ENCODE peak calls at places on chromosome 18, in ten cellular contexts. One of them, this sample, is unnamed.

GRCh38 chr18:28855989-28856388 is 679.1 kb upstream of the CDH2 start:
- DNase-seq in IMR-90: no peak
- DNase-seq in tibial nerve: no peak
- DNase-seq in substantia nigra: no peak
- DNase-seq in NCI-H460: no peak
- DNase-seq in pancreas: no peak
- DNase-seq in activated CD4-positive, alpha-beta T cell treated with anti-CD3 and anti-CD28 coated beads, Interleukin-2, amount 50 U/mL, for 1 hour: no peak
- DNase-seq in neural crest cell: no peak
- DNase-seq in stimulated activated CD4-positive, alpha-beta T cell treated with anti-CD3 and anti-CD28 coated beads, Interleukin-15, amount 100 ng/mL, for 1 hour: no peak
- DNase-seq in iPS DF 6.9: no peak
- DNase-seq in this sample: no peak

GRCh38 chr18:3067213-3068118 is 54.5 kb upstream of the LPIN2 start:
- DNase-seq in pancreas: no peak
- DNase-seq in IMR-90: no peak
- DNase-seq in NCI-H460: no peak
- DNase-seq in iPS DF 6.9: no peak
- DNase-seq in substantia nigra: no peak
- DNase-seq in stimulated activated CD4-positive, alpha-beta T cell treated with anti-CD3 and anti-CD28 coated beads, Interleukin-15, amount 100 ng/mL, for 1 hour: no peak
- DNase-seq in neural crest cell: no peak
- DNase-seq in activated CD4-positive, alpha-beta T cell treated with anti-CD3 and anti-CD28 coated beads, Interleukin-2, amount 50 U/mL, for 1 hour: no peak
- DNase-seq in tibial nerve: no peak
- DNase-seq in this sample: no peak

GRCh38 chr18:76491801-76492668 is 3.0 kb downstream of the ZNF516 start:
- DNase-seq in IMR-90: peak; percentile 27
- DNase-seq in tibial nerve: peak; percentile 31
- DNase-seq in NCI-H460: no peak
- DNase-seq in substantia nigra: peak; percentile 50
- DNase-seq in stimulated activated CD4-positive, alpha-beta T cell treated with anti-CD3 and anti-CD28 coated beads, Interleukin-15, amount 100 ng/mL, for 1 hour: peak; percentile 14
- DNase-seq in pancreas: peak; percentile 47
- DNase-seq in activated CD4-positive, alpha-beta T cell treated with anti-CD3 and anti-CD28 coated beads, Interleukin-2, amount 50 U/mL, for 1 hour: no peak
- DNase-seq in neural crest cell: peak; percentile 34
- DNase-seq in iPS DF 6.9: no peak
- DNase-seq in this sample: no peak

GRCh38 chr18:22493255-22493654 is 75.5 kb upstream of the CTAGE1 start:
- DNase-seq in tibial nerve: no peak
- DNase-seq in iPS DF 6.9: no peak
- DNase-seq in neural crest cell: no peak
- DNase-seq in NCI-H460: no peak
- DNase-seq in pancreas: no peak
- DNase-seq in activated CD4-positive, alpha-beta T cell treated with anti-CD3 and anti-CD28 coated beads, Interleukin-2, amount 50 U/mL, for 1 hour: no peak
- DNase-seq in substantia nigra: no peak
- DNase-seq in stimulated activated CD4-positive, alpha-beta T cell treated with anti-CD3 and anti-CD28 coated beads, Interleukin-15, amount 100 ng/mL, for 1 hour: no peak
- DNase-seq in IMR-90: no peak
- DNase-seq in this sample: no peak

GRCh38 chr18:55421612-55422381 is 166.2 kb downstream of the TCF4 start:
- DNase-seq in pancreas: no peak
- DNase-seq in substantia nigra: peak; percentile 39
- DNase-seq in NCI-H460: no peak
- DNase-seq in activated CD4-positive, alpha-beta T cell treated with anti-CD3 and anti-CD28 coated beads, Interleukin-2, amount 50 U/mL, for 1 hour: no peak
- DNase-seq in stimulated activated CD4-positive, alpha-beta T cell treated with anti-CD3 and anti-CD28 coated beads, Interleukin-15, amount 100 ng/mL, for 1 hour: no peak
- DNase-seq in tibial nerve: no peak
- DNase-seq in neural crest cell: no peak
- DNase-seq in iPS DF 6.9: no peak
- DNase-seq in IMR-90: no peak
- DNase-seq in this sample: no peak

GRCh38 chr18:49207373-49207772 is 253.1 kb downstream of the DYM start:
- DNase-seq in substantia nigra: no peak
- DNase-seq in activated CD4-positive, alpha-beta T cell treated with anti-CD3 and anti-CD28 coated beads, Interleukin-2, amount 50 U/mL, for 1 hour: no peak
- DNase-seq in NCI-H460: no peak
- DNase-seq in IMR-90: peak; percentile 54
- DNase-seq in iPS DF 6.9: no peak
- DNase-seq in stimulated activated CD4-positive, alpha-beta T cell treated with anti-CD3 and anti-CD28 coated beads, Interleukin-15, amount 100 ng/mL, for 1 hour: no peak
- DNase-seq in pancreas: no peak
- DNase-seq in tibial nerve: no peak
- DNase-seq in neural crest cell: no peak
- DNase-seq in this sample: no peak

GRCh38 chr18:10682368-10682714 is 156.5 kb downstream of the NAPG start:
- DNase-seq in NCI-H460: no peak
- DNase-seq in tibial nerve: no peak
- DNase-seq in neural crest cell: no peak
- DNase-seq in IMR-90: no peak
- DNase-seq in pancreas: no peak
- DNase-seq in stimulated activated CD4-positive, alpha-beta T cell treated with anti-CD3 and anti-CD28 coated beads, Interleukin-15, amount 100 ng/mL, for 1 hour: no peak
- DNase-seq in activated CD4-positive, alpha-beta T cell treated with anti-CD3 and anti-CD28 coated beads, Interleukin-2, amount 50 U/mL, for 1 hour: no peak
- DNase-seq in iPS DF 6.9: no peak
- DNase-seq in substantia nigra: no peak
- DNase-seq in this sample: no peak

GRCh38 chr18:26190506-26190905 is 35.7 kb upstream of the TAF4B start:
- DNase-seq in neural crest cell: no peak
- DNase-seq in pancreas: no peak
- DNase-seq in tibial nerve: no peak
- DNase-seq in IMR-90: no peak
- DNase-seq in iPS DF 6.9: no peak
- DNase-seq in activated CD4-positive, alpha-beta T cell treated with anti-CD3 and anti-CD28 coated beads, Interleukin-2, amount 50 U/mL, for 1 hour: peak; percentile 22
- DNase-seq in stimulated activated CD4-positive, alpha-beta T cell treated with anti-CD3 and anti-CD28 coated beads, Interleukin-15, amount 100 ng/mL, for 1 hour: peak; percentile 6
- DNase-seq in NCI-H460: no peak
- DNase-seq in substantia nigra: no peak
- DNase-seq in this sample: no peak

GRCh38 chr18:78159397-78159796 is 820.2 kb upstream of the SALL3 start:
- DNase-seq in substantia nigra: no peak
- DNase-seq in neural crest cell: no peak
- DNase-seq in IMR-90: no peak
- DNase-seq in NCI-H460: no peak
- DNase-seq in activated CD4-positive, alpha-beta T cell treated with anti-CD3 and anti-CD28 coated beads, Interleukin-2, amount 50 U/mL, for 1 hour: no peak
- DNase-seq in pancreas: no peak
- DNase-seq in iPS DF 6.9: no peak
- DNase-seq in stimulated activated CD4-positive, alpha-beta T cell treated with anti-CD3 and anti-CD28 coated beads, Interleukin-15, amount 100 ng/mL, for 1 hour: no peak
- DNase-seq in tibial nerve: no peak
- DNase-seq in this sample: no peak

GRCh38 chr18:12911025-12911927 is 27.2 kb upstream of the PTPN2 start:
- DNase-seq in activated CD4-positive, alpha-beta T cell treated with anti-CD3 and anti-CD28 coated beads, Interleukin-2, amount 50 U/mL, for 1 hour: peak; percentile 45
- DNase-seq in substantia nigra: no peak
- DNase-seq in NCI-H460: no peak
- DNase-seq in tibial nerve: no peak
- DNase-seq in IMR-90: no peak
- DNase-seq in stimulated activated CD4-positive, alpha-beta T cell treated with anti-CD3 and anti-CD28 coated beads, Interleukin-15, amount 100 ng/mL, for 1 hour: peak; percentile 41
- DNase-seq in neural crest cell: no peak
- DNase-seq in iPS DF 6.9: no peak
- DNase-seq in pancreas: no peak
- DNase-seq in this sample: no peak

GRCh38 chr18:36451454-36452251 is 154.1 kb downstream of the FHOD3 start:
- DNase-seq in substantia nigra: no peak
- DNase-seq in pancreas: no peak
- DNase-seq in activated CD4-positive, alpha-beta T cell treated with anti-CD3 and anti-CD28 coated beads, Interleukin-2, amount 50 U/mL, for 1 hour: no peak
- DNase-seq in neural crest cell: no peak
- DNase-seq in IMR-90: no peak
- DNase-seq in stimulated activated CD4-positive, alpha-beta T cell treated with anti-CD3 and anti-CD28 coated beads, Interleukin-15, amount 100 ng/mL, for 1 hour: no peak
- DNase-seq in tibial nerve: no peak
- DNase-seq in iPS DF 6.9: no peak
- DNase-seq in NCI-H460: peak; percentile 16
- DNase-seq in this sample: no peak

GRCh38 chr18:32048507-32049091 is 30.0 kb downstream of the RNF125 start:
- DNase-seq in iPS DF 6.9: no peak
- DNase-seq in pancreas: no peak
- DNase-seq in activated CD4-positive, alpha-beta T cell treated with anti-CD3 and anti-CD28 coated beads, Interleukin-2, amount 50 U/mL, for 1 hour: no peak
- DNase-seq in neural crest cell: no peak
- DNase-seq in tibial nerve: peak; percentile 23
- DNase-seq in stimulated activated CD4-positive, alpha-beta T cell treated with anti-CD3 and anti-CD28 coated beads, Interleukin-15, amount 100 ng/mL, for 1 hour: no peak
- DNase-seq in NCI-H460: no peak
- DNase-seq in IMR-90: peak; percentile 3
- DNase-seq in substantia nigra: peak; percentile 22
- DNase-seq in this sample: no peak

GRCh38 chr18:44766461-44766860 is 85.8 kb downstream of the SETBP1 start:
- DNase-seq in pancreas: no peak
- DNase-seq in tibial nerve: no peak
- DNase-seq in substantia nigra: no peak
- DNase-seq in neural crest cell: no peak
- DNase-seq in activated CD4-positive, alpha-beta T cell treated with anti-CD3 and anti-CD28 coated beads, Interleukin-2, amount 50 U/mL, for 1 hour: no peak
- DNase-seq in IMR-90: no peak
- DNase-seq in stimulated activated CD4-positive, alpha-beta T cell treated with anti-CD3 and anti-CD28 coated beads, Interleukin-15, amount 100 ng/mL, for 1 hour: no peak
- DNase-seq in NCI-H460: no peak
- DNase-seq in iPS DF 6.9: no peak
- DNase-seq in this sample: no peak

GRCh38 chr18:36028859-36029258 is 38.5 kb downstream of the RPRD1A start:
- DNase-seq in IMR-90: no peak
- DNase-seq in stimulated activated CD4-positive, alpha-beta T cell treated with anti-CD3 and anti-CD28 coated beads, Interleukin-15, amount 100 ng/mL, for 1 hour: no peak
- DNase-seq in tibial nerve: no peak
- DNase-seq in substantia nigra: no peak
- DNase-seq in NCI-H460: no peak
- DNase-seq in iPS DF 6.9: no peak
- DNase-seq in pancreas: peak; percentile 74
- DNase-seq in activated CD4-positive, alpha-beta T cell treated with anti-CD3 and anti-CD28 coated beads, Interleukin-2, amount 50 U/mL, for 1 hour: no peak
- DNase-seq in neural crest cell: no peak
- DNase-seq in this sample: no peak

GRCh38 chr18:48841381-48842258 is 109.1 kb downstream of the SMAD7 start:
- DNase-seq in substantia nigra: no peak
- DNase-seq in neural crest cell: no peak
- DNase-seq in IMR-90: peak; percentile 57
- DNase-seq in NCI-H460: no peak
- DNase-seq in activated CD4-positive, alpha-beta T cell treated with anti-CD3 and anti-CD28 coated beads, Interleukin-2, amount 50 U/mL, for 1 hour: no peak
- DNase-seq in tibial nerve: no peak
- DNase-seq in iPS DF 6.9: no peak
- DNase-seq in stimulated activated CD4-positive, alpha-beta T cell treated with anti-CD3 and anti-CD28 coated beads, Interleukin-15, amount 100 ng/mL, for 1 hour: no peak
- DNase-seq in pancreas: no peak
- DNase-seq in this sample: no peak

GRCh38 chr18:34098109-34098508 is 126.6 kb downstream of the NOL4 start:
- DNase-seq in substantia nigra: no peak
- DNase-seq in pancreas: no peak
- DNase-seq in neural crest cell: no peak
- DNase-seq in NCI-H460: no peak
- DNase-seq in iPS DF 6.9: no peak
- DNase-seq in activated CD4-positive, alpha-beta T cell treated with anti-CD3 and anti-CD28 coated beads, Interleukin-2, amount 50 U/mL, for 1 hour: no peak
- DNase-seq in tibial nerve: no peak
- DNase-seq in IMR-90: no peak
- DNase-seq in stimulated activated CD4-positive, alpha-beta T cell treated with anti-CD3 and anti-CD28 coated beads, Interleukin-15, amount 100 ng/mL, for 1 hour: no peak
- DNase-seq in this sample: no peak

GRCh38 chr18:58567453-58568196 is 61.3 kb downstream of the ALPK2 start:
- DNase-seq in neural crest cell: no peak
- DNase-seq in stimulated activated CD4-positive, alpha-beta T cell treated with anti-CD3 and anti-CD28 coated beads, Interleukin-15, amount 100 ng/mL, for 1 hour: no peak
- DNase-seq in NCI-H460: no peak
- DNase-seq in tibial nerve: no peak
- DNase-seq in pancreas: peak; percentile 35
- DNase-seq in activated CD4-positive, alpha-beta T cell treated with anti-CD3 and anti-CD28 coated beads, Interleukin-2, amount 50 U/mL, for 1 hour: no peak
- DNase-seq in iPS DF 6.9: no peak
- DNase-seq in substantia nigra: no peak
- DNase-seq in IMR-90: peak; percentile 99
- DNase-seq in this sample: peak; percentile 87

GRCh38 chr18:46659484-46659883 is 2.5 kb upstream of the LOXHD1 start:
- DNase-seq in IMR-90: no peak
- DNase-seq in tibial nerve: no peak
- DNase-seq in iPS DF 6.9: no peak
- DNase-seq in NCI-H460: no peak
- DNase-seq in stimulated activated CD4-positive, alpha-beta T cell treated with anti-CD3 and anti-CD28 coated beads, Interleukin-15, amount 100 ng/mL, for 1 hour: no peak
- DNase-seq in substantia nigra: no peak
- DNase-seq in pancreas: no peak
- DNase-seq in neural crest cell: no peak
- DNase-seq in activated CD4-positive, alpha-beta T cell treated with anti-CD3 and anti-CD28 coated beads, Interleukin-2, amount 50 U/mL, for 1 hour: no peak
- DNase-seq in this sample: no peak

GRCh38 chr18:36264283-36264682 is 33.2 kb upstream of the FHOD3 start:
- DNase-seq in iPS DF 6.9: no peak
- DNase-seq in tibial nerve: no peak
- DNase-seq in stimulated activated CD4-positive, alpha-beta T cell treated with anti-CD3 and anti-CD28 coated beads, Interleukin-15, amount 100 ng/mL, for 1 hour: no peak
- DNase-seq in substantia nigra: no peak
- DNase-seq in pancreas: no peak
- DNase-seq in NCI-H460: no peak
- DNase-seq in neural crest cell: no peak
- DNase-seq in activated CD4-positive, alpha-beta T cell treated with anti-CD3 and anti-CD28 coated beads, Interleukin-2, amount 50 U/mL, for 1 hour: no peak
- DNase-seq in IMR-90: no peak
- DNase-seq in this sample: no peak

GRCh38 chr18:6994053-6994452 is 123.5 kb downstream of the LAMA1 start:
- DNase-seq in activated CD4-positive, alpha-beta T cell treated with anti-CD3 and anti-CD28 coated beads, Interleukin-2, amount 50 U/mL, for 1 hour: no peak
- DNase-seq in tibial nerve: no peak
- DNase-seq in pancreas: no peak
- DNase-seq in stimulated activated CD4-positive, alpha-beta T cell treated with anti-CD3 and anti-CD28 coated beads, Interleukin-15, amount 100 ng/mL, for 1 hour: no peak
- DNase-seq in NCI-H460: no peak
- DNase-seq in neural crest cell: no peak
- DNase-seq in iPS DF 6.9: no peak
- DNase-seq in IMR-90: peak; percentile 17
- DNase-seq in substantia nigra: no peak
- DNase-seq in this sample: no peak

GRCh38 chr18:11005528-11005927 is 143.8 kb downstream of the PIEZO2 start:
- DNase-seq in neural crest cell: no peak
- DNase-seq in iPS DF 6.9: no peak
- DNase-seq in IMR-90: peak; percentile 99
- DNase-seq in pancreas: peak; percentile 88
- DNase-seq in stimulated activated CD4-positive, alpha-beta T cell treated with anti-CD3 and anti-CD28 coated beads, Interleukin-15, amount 100 ng/mL, for 1 hour: no peak
- DNase-seq in activated CD4-positive, alpha-beta T cell treated with anti-CD3 and anti-CD28 coated beads, Interleukin-2, amount 50 U/mL, for 1 hour: no peak
- DNase-seq in substantia nigra: no peak
- DNase-seq in tibial nerve: no peak
- DNase-seq in NCI-H460: no peak
- DNase-seq in this sample: no peak

GRCh38 chr18:21853020-21853419 is 112.4 kb downstream of the MIB1 start:
- DNase-seq in tibial nerve: no peak
- DNase-seq in NCI-H460: no peak
- DNase-seq in stimulated activated CD4-positive, alpha-beta T cell treated with anti-CD3 and anti-CD28 coated beads, Interleukin-15, amount 100 ng/mL, for 1 hour: no peak
- DNase-seq in activated CD4-positive, alpha-beta T cell treated with anti-CD3 and anti-CD28 coated beads, Interleukin-2, amount 50 U/mL, for 1 hour: no peak
- DNase-seq in substantia nigra: no peak
- DNase-seq in neural crest cell: no peak
- DNase-seq in IMR-90: peak; percentile 63
- DNase-seq in iPS DF 6.9: no peak
- DNase-seq in pancreas: no peak
- DNase-seq in this sample: no peak

GRCh38 chr18:37332764-37333420 is 232.7 kb downstream of the CELF4 start:
- DNase-seq in activated CD4-positive, alpha-beta T cell treated with anti-CD3 and anti-CD28 coated beads, Interleukin-2, amount 50 U/mL, for 1 hour: no peak
- DNase-seq in neural crest cell: no peak
- DNase-seq in IMR-90: no peak
- DNase-seq in NCI-H460: no peak
- DNase-seq in pancreas: no peak
- DNase-seq in stimulated activated CD4-positive, alpha-beta T cell treated with anti-CD3 and anti-CD28 coated beads, Interleukin-15, amount 100 ng/mL, for 1 hour: no peak
- DNase-seq in substantia nigra: no peak
- DNase-seq in iPS DF 6.9: no peak
- DNase-seq in tibial nerve: no peak
- DNase-seq in this sample: no peak

GRCh38 chr18:9741821-9742541 is 33.9 kb downstream of the RAB31 start:
- DNase-seq in tibial nerve: no peak
- DNase-seq in IMR-90: no peak
- DNase-seq in substantia nigra: no peak
- DNase-seq in activated CD4-positive, alpha-beta T cell treated with anti-CD3 and anti-CD28 coated beads, Interleukin-2, amount 50 U/mL, for 1 hour: no peak
- DNase-seq in iPS DF 6.9: no peak
- DNase-seq in stimulated activated CD4-positive, alpha-beta T cell treated with anti-CD3 and anti-CD28 coated beads, Interleukin-15, amount 100 ng/mL, for 1 hour: no peak
- DNase-seq in neural crest cell: peak; percentile 35
- DNase-seq in NCI-H460: peak; percentile 80
- DNase-seq in pancreas: no peak
- DNase-seq in this sample: no peak

GRCh38 chr18:48781041-48781989 is 169.4 kb downstream of the SMAD7 start:
- DNase-seq in pancreas: peak; percentile 51
- DNase-seq in iPS DF 6.9: no peak
- DNase-seq in substantia nigra: peak; percentile 81
- DNase-seq in stimulated activated CD4-positive, alpha-beta T cell treated with anti-CD3 and anti-CD28 coated beads, Interleukin-15, amount 100 ng/mL, for 1 hour: no peak
- DNase-seq in activated CD4-positive, alpha-beta T cell treated with anti-CD3 and anti-CD28 coated beads, Interleukin-2, amount 50 U/mL, for 1 hour: no peak
- DNase-seq in IMR-90: peak; percentile 39
- DNase-seq in neural crest cell: peak; percentile 57
- DNase-seq in NCI-H460: no peak
- DNase-seq in tibial nerve: peak; percentile 58
- DNase-seq in this sample: no peak

GRCh38 chr18:80167331-80167730 is 58.3 kb downstream of the ADNP2 start:
- DNase-seq in NCI-H460: no peak
- DNase-seq in neural crest cell: no peak
- DNase-seq in activated CD4-positive, alpha-beta T cell treated with anti-CD3 and anti-CD28 coated beads, Interleukin-2, amount 50 U/mL, for 1 hour: no peak
- DNase-seq in pancreas: no peak
- DNase-seq in stimulated activated CD4-positive, alpha-beta T cell treated with anti-CD3 and anti-CD28 coated beads, Interleukin-15, amount 100 ng/mL, for 1 hour: no peak
- DNase-seq in IMR-90: no peak
- DNase-seq in tibial nerve: no peak
- DNase-seq in substantia nigra: no peak
- DNase-seq in iPS DF 6.9: no peak
- DNase-seq in this sample: no peak

GRCh38 chr18:1648715-1649114 is 744.0 kb downstream of the ADCYAP1 start:
- DNase-seq in neural crest cell: no peak
- DNase-seq in activated CD4-positive, alpha-beta T cell treated with anti-CD3 and anti-CD28 coated beads, Interleukin-2, amount 50 U/mL, for 1 hour: no peak
- DNase-seq in stimulated activated CD4-positive, alpha-beta T cell treated with anti-CD3 and anti-CD28 coated beads, Interleukin-15, amount 100 ng/mL, for 1 hour: no peak
- DNase-seq in substantia nigra: no peak
- DNase-seq in iPS DF 6.9: no peak
- DNase-seq in IMR-90: no peak
- DNase-seq in pancreas: no peak
- DNase-seq in NCI-H460: no peak
- DNase-seq in tibial nerve: no peak
- DNase-seq in this sample: no peak

GRCh38 chr18:68041327-68041726 is 524.8 kb upstream of the DSEL start:
- DNase-seq in neural crest cell: no peak
- DNase-seq in iPS DF 6.9: no peak
- DNase-seq in tibial nerve: no peak
- DNase-seq in substantia nigra: no peak
- DNase-seq in activated CD4-positive, alpha-beta T cell treated with anti-CD3 and anti-CD28 coated beads, Interleukin-2, amount 50 U/mL, for 1 hour: no peak
- DNase-seq in NCI-H460: no peak
- DNase-seq in pancreas: no peak
- DNase-seq in stimulated activated CD4-positive, alpha-beta T cell treated with anti-CD3 and anti-CD28 coated beads, Interleukin-15, amount 100 ng/mL, for 1 hour: no peak
- DNase-seq in IMR-90: peak; percentile 48
- DNase-seq in this sample: no peak

This sample was measured in amniotic stem cell.